ENCODE peak calls at places on chromosomes 2 and 18, in eight cellular contexts. N, V, C, M, I, Z, S and L are unnamed samples.

GRCh38 chr2:74333175-74333574 is 10.0 kb downstream of the SLC4A5 start:
- DNase-seq in V (no peak), I (peak), Z (no peak), M (peak), S (peak), C (no peak), N (no peak), L (no peak)

GRCh38 chr18:67788315-67788714 is 271.8 kb upstream of the DSEL start:
- DNase-seq in N (no peak), I (no peak), S (no peak), C (no peak), Z (no peak), V (no peak), M (no peak), L (no peak)

GRCh38 chr2:120675460-120676130 is 60.1 kb upstream of the GLI2 start:
- DNase-seq in V (peak), I (peak), C (no peak), S (peak), N (peak), Z (peak), M (peak), L (no peak)

GRCh38 chr18:79519751-79520472 is 124.2 kb downstream of the NFATC1 start:
- DNase-seq in I (no peak), N (peak), C (no peak), Z (peak), M (peak), S (peak), V (no peak), L (no peak)

GRCh38 chr2:149490296-149490695 is 97.3 kb downstream of the MMADHC start:
- DNase-seq in M (no peak), V (no peak), Z (no peak), C (no peak), N (no peak), S (no peak), I (no peak), L (no peak)

GRCh38 chr2:232458661-232459418 is 2.9 kb downstream of the ALPI start:
- DNase-seq in N (no peak), C (no peak), M (no peak), Z (no peak), V (no peak), I (no peak), S (no peak), L (no peak)

GRCh38 chr2:221844187-221844586 is 272.1 kb upstream of the EPHA4 start:
- DNase-seq in S (no peak), I (no peak), C (no peak), N (no peak), V (no peak), Z (no peak), M (no peak), L (no peak)

GRCh38 chr18:51668101-51668500 is 470.6 kb upstream of the MEX3C start:
- DNase-seq in V (peak), N (no peak), C (no peak), Z (peak), M (peak), S (peak), I (peak), L (no peak)

GRCh38 chr2:6750389-6751158 is 115.1 kb downstream of the CMPK2 start:
- DNase-seq in Z (no peak), I (no peak), M (no peak), N (no peak), V (no peak), S (no peak), C (no peak), L (no peak)

GRCh38 chr18:23191952-23192662 is 56.8 kb downstream of the CABLES1 start:
- DNase-seq in C (no peak), V (peak), M (no peak), Z (no peak), I (no peak), S (peak), N (no peak), L (peak)

GRCh38 chr2:68907232-68907922 is 36.2 kb upstream of the BMP10 start:
- DNase-seq in S (no peak), V (no peak), C (no peak), N (no peak), M (no peak), I (no peak), Z (no peak), L (no peak)